ENCODE peak calls at places on chromosomes 4 and X, in nine cellular contexts. T is NCI-H1417; Z is NCI-H2107; W is GOT3; B is mesothelial cell of epicardium; K is AG20443; O is kidney; Q is Daoy; A is activated T-helper 9 cell treated with anti-CD3 and anti-CD28 coated beads, Interleukin-2, amount 50 U/mL, for 16 hours. J is an unnamed sample.
A peak's percentile ranks its signal among the peaks of the same experiment; 100 is the strongest.

GRCh38 chr4:4856071-4857000 is 3.1 kb upstream of the MSX1 start:
- DNase-seq in Z (no peak), O (peak; percentile 58), W (no peak), T (peak; percentile 79), A (no peak), B (no peak), K (no peak), Q (peak; percentile 35), J (no peak)

GRCh38 chr4:3123201-3123671 is 48.8 kb downstream of the HTT start:
- DNase-seq in T (no peak), W (no peak), K (no peak), Z (no peak), O (no peak), Q (no peak), B (no peak), A (no peak), J (no peak)

GRCh38 chr4:40514409-40515025 is 115.1 kb downstream of the RBM47 start:
- DNase-seq in T (peak; percentile 33), Z (no peak), K (no peak), O (no peak), A (no peak), W (no peak), Q (no peak), B (no peak), J (no peak)

GRCh38 chr4:139815646-139816601 is 150.3 kb downstream of the MGST2 start:
- DNase-seq in A (no peak), O (peak; percentile 78), K (peak; percentile 81), Q (peak; percentile 59), Z (no peak), B (no peak), W (no peak), T (no peak), J (no peak)

GRCh38 chr4:52868138-52868537 is 6.0 kb downstream of the RASL11B start:
- DNase-seq in Z (peak; percentile 1), Q (no peak), W (no peak), A (no peak), O (peak; percentile 90), B (no peak), T (peak; percentile 5), K (no peak), J (no peak)

GRCh38 chr4:149980941-149981340 is 97.3 kb upstream of the DCLK2 start:
- DNase-seq in K (peak; percentile 71), A (peak; percentile 17), W (peak; percentile 1), Z (peak; percentile 1), B (peak; percentile 57), T (peak; percentile 73), Q (peak; percentile 40), O (no peak), J (peak; percentile 35)

GRCh38 chrX:55487143-55487542 is 2.5 kb downstream of the USP51 start:
- DNase-seq in B (no peak), A (no peak), Q (no peak), Z (no peak), W (no peak), O (no peak), T (no peak), K (no peak), J (no peak)

GRCh38 chr4:28536124-28536523 is 1675.5 kb downstream of the STIM2 start:
- DNase-seq in Q (no peak), B (no peak), O (no peak), Z (no peak), W (no peak), T (no peak), K (no peak), A (no peak), J (no peak)

GRCh38 chr4:65668201-65669007 is 1.9 kb downstream of the EPHA5 start:
- DNase-seq in K (peak; percentile 36), B (peak; percentile 38), Q (peak; percentile 30), T (no peak), O (peak; percentile 64), Z (no peak), W (no peak), A (no peak), J (no peak)

GRCh38 chr4:98845960-98846359 is 83.0 kb downstream of the EIF4E start:
- DNase-seq in K (no peak), W (no peak), Z (no peak), O (no peak), B (no peak), A (no peak), Q (no peak), T (no peak), J (no peak)

GRCh38 chrX:78643106-78643505 is 16.0 kb downstream of the RTL3 start:
- DNase-seq in Q (no peak), Z (no peak), T (no peak), K (no peak), A (no peak), W (no peak), O (no peak), B (no peak), J (no peak)

GRCh38 chr4:7202391-7202790 is 10.1 kb downstream of the SORCS2 start:
- DNase-seq in A (no peak), T (no peak), O (no peak), B (no peak), Z (no peak), Q (no peak), K (no peak), W (no peak), J (no peak)

GRCh38 chr4:176840166-176840565 is 47.4 kb upstream of the VEGFC start:
- DNase-seq in W (no peak), K (no peak), B (no peak), Z (no peak), Q (peak; percentile 2), A (no peak), O (no peak), T (no peak), J (no peak)

GRCh38 chr4:151169223-151169622 is 69.8 kb downstream of the RPS3A start:
- DNase-seq in A (no peak), T (peak; percentile 87), W (no peak), B (peak; percentile 45), K (peak; percentile 95), O (peak; percentile 79), Z (no peak), Q (peak; percentile 2), J (no peak)

GRCh38 chr4:150579591-150580234 is 2.2 kb upstream of the MAB21L2 start:
- DNase-seq in W (no peak), T (no peak), Q (peak; percentile 25), A (no peak), B (peak; percentile 59), O (peak; percentile 73), Z (no peak), K (peak; percentile 36), J (no peak)